ENCODE peak calls at places on chromosomes 11 and 22, in nine cellular contexts. H, Q, V, C, B, U, G, P and S are unnamed samples.

GRCh38 chr11:91104237-91104636 is 881.4 kb upstream of the CHORDC1 start:
- DNase-seq in H (no peak), P (no peak), C (peak; percentile 49), V (no peak), B (no peak), Q (no peak), G (no peak), U (no peak), S (no peak)

GRCh38 chr11:85821636-85822035 is 10.7 kb upstream of the SYTL2 start:
- DNase-seq in Q (no peak), H (no peak), G (no peak), U (no peak), P (peak; percentile 44), B (no peak), C (peak; percentile 62), V (no peak), S (peak; percentile 60)

GRCh38 chr22:22927888-22928665 is 40.5 kb downstream of the IGLL5 start:
- DNase-seq in U (peak; percentile 22), B (no peak), C (no peak), G (no peak), H (no peak), V (no peak), Q (no peak), P (no peak), S (no peak)

GRCh38 chr11:32892355-32893090 is at the start of gene QSER1:
- DNase-seq in B (peak; percentile 81), U (peak; percentile 83), H (peak; percentile 90), V (peak; percentile 54), P (peak; percentile 68), Q (peak; percentile 62), G (peak; percentile 83), C (peak; percentile 78), S (no peak)

GRCh38 chr22:32310777-32311176 is 46.9 kb upstream of the RFPL3 start:
- DNase-seq in P (no peak), B (no peak), V (no peak), C (no peak), U (no peak), Q (no peak), H (no peak), G (no peak), S (no peak)

GRCh38 chr11:73716153-73717056 is 44.5 kb downstream of the RAB6A start:
- DNase-seq in B (no peak), Q (no peak), U (no peak), H (no peak), P (no peak), G (no peak), V (no peak), C (peak; percentile 18), S (no peak)

GRCh38 chr11:84993386-84993785 is 633.8 kb downstream of the DLG2 start:
- DNase-seq in P (no peak), U (no peak), B (no peak), Q (no peak), H (no peak), G (no peak), C (peak; percentile 2), V (no peak), S (no peak)

GRCh38 chr11:76680517-76681425 is 10.2 kb upstream of the LRRC32 start:
- DNase-seq in C (peak; percentile 73), U (peak; percentile 75), G (peak; percentile 79), Q (no peak), V (peak; percentile 31), H (no peak), B (peak; percentile 48), P (peak; percentile 66), S (no peak)

GRCh38 chr11:123261345-123262106 is 66.5 kb upstream of the CLMP start:
- DNase-seq in U (peak; percentile 87), P (peak; percentile 85), G (peak; percentile 87), B (peak; percentile 82), V (peak; percentile 45), C (peak; percentile 73), Q (no peak), H (peak; percentile 91), S (peak; percentile 2)

GRCh38 chr11:95232666-95233065 is 1.7 kb upstream of the SESN3 start:
- DNase-seq in C (no peak), Q (no peak), H (no peak), V (no peak), U (no peak), G (no peak), P (no peak), B (no peak), S (no peak)

GRCh38 chr11:73478737-73479347 is 102.6 kb downstream of the RELT start:
- DNase-seq in G (no peak), P (no peak), U (no peak), C (peak; percentile 51), B (no peak), Q (no peak), V (no peak), H (no peak), S (no peak)

GRCh38 chr11:102886999-102887398 is 12.2 kb upstream of the MMP12 start:
- DNase-seq in G (no peak), V (no peak), Q (no peak), P (no peak), C (no peak), B (no peak), U (no peak), H (no peak), S (no peak)

GRCh38 chr11:8732748-8733241 is 50.2 kb downstream of the RPL27A start:
- DNase-seq in C (no peak), Q (no peak), U (peak; percentile 89), H (peak; percentile 86), G (peak; percentile 63), B (peak; percentile 76), V (no peak), P (peak; percentile 85), S (no peak)

GRCh38 chr22:49970528-49971231 is 10.1 kb downstream of the PIM3 start:
- DNase-seq in G (peak; percentile 87), H (peak; percentile 99), C (peak; percentile 98), B (peak; percentile 91), U (peak; percentile 98), Q (peak; percentile 83), P (peak; percentile 98), V (peak; percentile 93), S (peak; percentile 75)

GRCh38 chr22:49968831-49969661 is 8.5 kb downstream of the PIM3 start:
- DNase-seq in B (peak; percentile 23), G (peak; percentile 47), V (no peak), U (peak; percentile 56), C (no peak), H (peak; percentile 82), Q (no peak), P (peak; percentile 28), S (no peak)

GRCh38 chr22:49971232-49972162 is 10.9 kb downstream of the PIM3 start:
- DNase-seq in C (peak; percentile 84), B (peak; percentile 87), P (peak; percentile 84), V (no peak), G (peak; percentile 93), H (peak; percentile 95), Q (no peak), U (peak; percentile 95), S (no peak)

GRCh38 chr22:49968313-49968830 is 7.8 kb downstream of the PIM3 start:
- DNase-seq in C (no peak), G (peak; percentile 43), H (peak; percentile 80), B (peak; percentile 23), U (peak; percentile 60), V (no peak), P (peak; percentile 27), Q (no peak), S (no peak)

DNA sequence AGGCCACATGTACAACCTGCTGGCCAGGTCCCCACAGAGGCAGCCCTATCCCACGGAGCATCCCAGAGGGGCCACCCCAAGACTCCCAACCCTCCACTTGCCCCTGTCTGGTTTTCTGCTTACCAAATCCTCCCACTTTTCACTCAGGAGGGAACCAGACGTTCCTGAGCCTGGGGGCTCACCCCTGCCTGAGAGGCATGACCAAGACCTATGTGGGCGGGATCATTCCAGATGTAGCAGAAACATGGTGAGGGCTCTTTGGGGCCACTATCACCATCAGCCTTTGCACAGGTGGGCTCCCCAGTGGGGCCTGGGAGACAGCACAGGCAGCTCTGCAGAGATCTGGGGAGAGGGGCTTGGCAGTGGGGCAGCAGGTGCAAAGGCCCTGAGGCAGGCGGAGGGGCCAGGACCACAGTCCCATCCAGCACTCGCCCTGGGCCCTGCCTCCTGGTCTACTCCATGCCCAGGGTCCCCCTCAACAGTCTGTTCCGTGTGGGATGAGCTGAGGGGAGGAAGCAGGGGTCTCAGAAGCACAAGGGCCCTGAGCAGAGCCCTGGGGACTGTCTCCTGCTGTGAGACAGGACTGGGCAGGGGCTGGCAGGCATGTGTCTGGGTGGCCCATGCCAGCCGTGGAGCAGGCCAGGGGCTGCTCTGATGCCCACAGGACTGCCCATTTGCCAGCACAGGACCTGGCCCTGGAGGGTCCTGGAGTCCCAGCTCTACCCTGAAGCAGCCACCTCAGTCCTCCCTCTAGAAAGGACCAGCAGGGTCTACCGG is 9.4 kb downstream of the PIM3 start:
- DNase-seq in H (peak; percentile 85), C (no peak), U (peak; percentile 53), P (peak; percentile 23), Q (no peak), B (peak; percentile 13), V (no peak), G (peak; percentile 45), S (no peak)
- H3K27ac ChIP-seq in H (peak overlapping the region; percentile 93), C (peak overlapping the region; percentile 96), U (peak overlapping the region; percentile 97), P (peak overlapping the region; percentile 92), Q (peak overlapping the region; percentile 90), B (peak overlapping the region; percentile 99), V (peak overlapping the region; percentile 60), G (no peak overlapping the region), S (no peak overlapping the region)

DNA sequence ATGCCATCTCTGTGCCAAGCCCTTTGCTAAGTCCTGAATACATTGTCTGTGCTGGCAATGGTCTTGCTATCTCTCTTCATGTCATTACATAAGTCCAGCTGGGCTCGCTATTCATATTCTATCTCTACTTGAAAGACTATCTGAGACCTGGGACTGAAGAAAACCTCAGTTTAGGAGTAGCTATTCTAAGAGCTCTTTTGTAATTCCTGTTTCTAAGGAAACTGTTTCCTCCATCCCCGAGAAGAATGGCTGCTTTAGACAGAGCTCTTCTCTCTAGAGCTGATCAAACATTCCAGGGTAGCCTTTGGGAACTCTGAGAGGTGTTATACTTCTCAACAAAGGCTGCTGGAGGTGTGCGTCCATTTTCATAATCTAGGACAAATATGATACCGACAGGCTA is 33.0 kb downstream of the SLC17A6 start:
- DNase-seq in P (no peak), U (no peak), G (no peak), V (no peak), H (no peak), Q (no peak), B (no peak), C (no peak), S (no peak)
- H3K27ac ChIP-seq in P (no peak overlapping the region), U (no peak overlapping the region), G (no peak overlapping the region), V (no peak overlapping the region), H (no peak overlapping the region), Q (no peak overlapping the region), B (no peak overlapping the region), C (no peak overlapping the region), S (no peak overlapping the region)

GRCh38 chr11:35588627-35589026 is 29.6 kb upstream of the FJX1 start:
- DNase-seq in C (no peak), V (no peak), P (no peak), G (no peak), H (no peak), U (no peak), B (no peak), Q (no peak), S (no peak)
- H3K27ac ChIP-seq in C (no peak overlapping the region), V (no peak overlapping the region), P (no peak overlapping the region), G (no peak overlapping the region), H (no peak overlapping the region), U (no peak overlapping the region), B (no peak overlapping the region), Q (no peak overlapping the region), S (no peak overlapping the region)

DNA sequence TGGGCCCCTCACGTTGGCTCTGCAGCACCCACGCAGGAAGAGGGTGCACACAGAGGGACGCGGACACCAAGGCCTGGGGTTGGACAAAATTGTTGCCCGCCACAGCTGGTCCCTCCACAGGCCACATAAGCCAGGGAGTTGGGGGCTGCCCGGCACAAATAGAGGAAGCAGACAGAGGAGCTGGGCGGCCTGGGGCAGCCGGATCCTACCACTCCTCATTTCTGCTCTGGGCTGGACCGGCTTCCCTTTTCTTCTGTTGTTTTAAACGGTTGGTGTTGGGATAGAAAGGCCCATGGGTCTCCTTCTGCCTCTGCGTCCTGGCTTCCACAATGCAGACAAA is 36.4 kb upstream of the LINC01488 start:
- DNase-seq in C (no peak), V (no peak), G (no peak), Q (no peak), U (peak; percentile 58), P (no peak), H (no peak), B (no peak), S (no peak)
- H3K27ac ChIP-seq in C (peak overlapping the region; percentile 88), V (peak overlapping the region; percentile 59), G (no peak overlapping the region), Q (peak overlapping the region; percentile 48), U (peak overlapping the region; percentile 75), P (peak overlapping the region; percentile 88), H (no peak overlapping the region), B (peak overlapping the region; percentile 96), S (peak overlapping the region; percentile 83)